ENCODE peak calls at places on chromosomes 2 and 18, in seven cellular contexts. One of them, this sample, is unnamed. For H3K9me3, H3K36me3 and H3K4me1, the result is how much of the 10 kb centered on the place peaks cover.

GRCh38 chr2:109032229-109032800 is 43.3 kb upstream of the EDAR start:
- DNase-seq in pancreas: no peak
- DNase-seq in endothelial cell of umbilical vein: no peak
- DNase-seq in CD4-positive, alpha-beta memory T cell: no peak
- DNase-seq in tibial artery: no peak
- DNase-seq in SJSA1: no peak
- DNase-seq in mammary epithelial cell: no peak
- DNase-seq in this sample: no peak

GRCh38 chr2:28750316-28751101 is 1.1 kb upstream of the PPP1CB start:
- DNase-seq in pancreas: no peak
- DNase-seq in endothelial cell of umbilical vein: peak
- DNase-seq in CD4-positive, alpha-beta memory T cell: peak
- DNase-seq in tibial artery: no peak
- DNase-seq in SJSA1: no peak
- DNase-seq in mammary epithelial cell: peak
- DNase-seq in this sample: no peak

GRCh38 chr2:58571181-58571852 is 330.2 kb upstream of the FANCL start:
- DNase-seq in pancreas: no peak
- DNase-seq in endothelial cell of umbilical vein: peak
- DNase-seq in CD4-positive, alpha-beta memory T cell: no peak
- DNase-seq in tibial artery: no peak
- DNase-seq in SJSA1: peak
- DNase-seq in mammary epithelial cell: peak
- DNase-seq in this sample: no peak

GRCh38 chr18:36419913-36420531 is 122.5 kb downstream of the FHOD3 start:
- DNase-seq in pancreas: no peak
- DNase-seq in endothelial cell of umbilical vein: no peak
- DNase-seq in CD4-positive, alpha-beta memory T cell: no peak
- DNase-seq in tibial artery: no peak
- DNase-seq in SJSA1: no peak
- DNase-seq in mammary epithelial cell: peak
- DNase-seq in this sample: no peak

GRCh38 chr2:242034996-242035814 is 165.7 kb downstream of the RTP5 start:
- DNase-seq in pancreas: no peak
- DNase-seq in endothelial cell of umbilical vein: no peak
- DNase-seq in CD4-positive, alpha-beta memory T cell: no peak
- DNase-seq in tibial artery: no peak
- DNase-seq in SJSA1: no peak
- DNase-seq in mammary epithelial cell: no peak
- DNase-seq in this sample: no peak

GRCh38 chr2:51795248-51795888 is 763.4 kb upstream of the NRXN1 start:
- DNase-seq in pancreas: no peak
- DNase-seq in endothelial cell of umbilical vein: peak
- DNase-seq in CD4-positive, alpha-beta memory T cell: no peak
- DNase-seq in tibial artery: no peak
- DNase-seq in SJSA1: no peak
- DNase-seq in mammary epithelial cell: no peak
- DNase-seq in this sample: no peak

GRCh38 chr2:188746727-188747126 is 227.4 kb upstream of the COL3A1 start:
- DNase-seq in pancreas: no peak
- DNase-seq in endothelial cell of umbilical vein: peak
- DNase-seq in CD4-positive, alpha-beta memory T cell: no peak
- DNase-seq in tibial artery: no peak
- DNase-seq in SJSA1: no peak
- DNase-seq in mammary epithelial cell: peak
- DNase-seq in this sample: no peak

GRCh38 chr18:48293954-48294893 is 115.0 kb downstream of the ZBTB7C start:
- DNase-seq in pancreas: no peak
- DNase-seq in endothelial cell of umbilical vein: no peak
- DNase-seq in CD4-positive, alpha-beta memory T cell: no peak
- DNase-seq in tibial artery: no peak
- DNase-seq in SJSA1: peak
- DNase-seq in mammary epithelial cell: peak
- DNase-seq in this sample: no peak

GRCh38 chr18:76875390-76876330 is 53.3 kb downstream of the ZNF236 start:
- DNase-seq in pancreas: no peak
- DNase-seq in endothelial cell of umbilical vein: peak
- DNase-seq in CD4-positive, alpha-beta memory T cell: peak
- DNase-seq in tibial artery: no peak
- DNase-seq in SJSA1: no peak
- DNase-seq in mammary epithelial cell: peak
- DNase-seq in this sample: no peak

GRCh38 chr2:120767486-120768005 is 31.9 kb downstream of the GLI2 start:
- DNase-seq in pancreas: no peak
- DNase-seq in endothelial cell of umbilical vein: no peak
- DNase-seq in CD4-positive, alpha-beta memory T cell: no peak
- DNase-seq in tibial artery: peak
- DNase-seq in SJSA1: no peak
- DNase-seq in mammary epithelial cell: no peak
- DNase-seq in this sample: no peak

GRCh38 chr2:44342854-44343253 is 18.4 kb downstream of the PREPL start:
- DNase-seq in pancreas: no peak
- DNase-seq in endothelial cell of umbilical vein: peak
- DNase-seq in CD4-positive, alpha-beta memory T cell: peak
- DNase-seq in tibial artery: no peak
- DNase-seq in SJSA1: no peak
- DNase-seq in mammary epithelial cell: no peak
- DNase-seq in this sample: no peak

GRCh38 chr18:70693196-70693595 is 404.4 kb downstream of the SOCS6 start:
- DNase-seq in pancreas: no peak
- DNase-seq in endothelial cell of umbilical vein: no peak
- DNase-seq in CD4-positive, alpha-beta memory T cell: no peak
- DNase-seq in tibial artery: no peak
- DNase-seq in SJSA1: no peak
- DNase-seq in mammary epithelial cell: no peak
- DNase-seq in this sample: no peak

GRCh38 chr2:83462881-83463280 is 996.2 kb downstream of the SUCLG1 start:
- DNase-seq in pancreas: no peak
- DNase-seq in endothelial cell of umbilical vein: no peak
- DNase-seq in CD4-positive, alpha-beta memory T cell: no peak
- DNase-seq in tibial artery: no peak
- DNase-seq in SJSA1: no peak
- DNase-seq in mammary epithelial cell: no peak
- DNase-seq in this sample: no peak

GRCh38 chr2:135029481-135030134 is 17.6 kb downstream of the MAP3K19 start:
- DNase-seq in pancreas: no peak
- DNase-seq in endothelial cell of umbilical vein: no peak
- DNase-seq in CD4-positive, alpha-beta memory T cell: no peak
- DNase-seq in tibial artery: no peak
- DNase-seq in SJSA1: no peak
- DNase-seq in mammary epithelial cell: no peak
- DNase-seq in this sample: no peak

GRCh38 chr2:121721926-121722325 is 14.7 kb downstream of the NIFK start:
- DNase-seq in pancreas: no peak
- DNase-seq in endothelial cell of umbilical vein: no peak
- DNase-seq in CD4-positive, alpha-beta memory T cell: no peak
- DNase-seq in tibial artery: no peak
- DNase-seq in SJSA1: no peak
- DNase-seq in mammary epithelial cell: peak
- DNase-seq in this sample: no peak

GRCh38 chr2:25558262-25558661 is 115.1 kb downstream of the DTNB start:
- DNase-seq in pancreas: no peak
- DNase-seq in endothelial cell of umbilical vein: peak
- DNase-seq in CD4-positive, alpha-beta memory T cell: peak
- DNase-seq in tibial artery: no peak
- DNase-seq in SJSA1: no peak
- DNase-seq in mammary epithelial cell: peak
- DNase-seq in this sample: no peak

GRCh38 chr2:183348492-183348891 is 224.2 kb downstream of the NUP35 start:
- DNase-seq in pancreas: no peak
- DNase-seq in endothelial cell of umbilical vein: no peak
- DNase-seq in CD4-positive, alpha-beta memory T cell: no peak
- DNase-seq in tibial artery: no peak
- DNase-seq in SJSA1: no peak
- DNase-seq in mammary epithelial cell: no peak
- DNase-seq in this sample: no peak

GRCh38 chr2:240566203-240567136 is 1.8 kb upstream of the RNPEPL1 start:
- DNase-seq in pancreas: peak
- DNase-seq in endothelial cell of umbilical vein: peak
- DNase-seq in CD4-positive, alpha-beta memory T cell: peak
- DNase-seq in tibial artery: peak
- DNase-seq in SJSA1: peak
- DNase-seq in mammary epithelial cell: peak
- DNase-seq in this sample: peak

GRCh38 chr18:36078751-36079529 is 11.6 kb upstream of the RPRD1A start:
- DNase-seq in pancreas: no peak
- DNase-seq in endothelial cell of umbilical vein: no peak
- DNase-seq in CD4-positive, alpha-beta memory T cell: no peak
- DNase-seq in tibial artery: no peak
- DNase-seq in SJSA1: no peak
- DNase-seq in mammary epithelial cell: peak
- DNase-seq in this sample: no peak

DNA sequence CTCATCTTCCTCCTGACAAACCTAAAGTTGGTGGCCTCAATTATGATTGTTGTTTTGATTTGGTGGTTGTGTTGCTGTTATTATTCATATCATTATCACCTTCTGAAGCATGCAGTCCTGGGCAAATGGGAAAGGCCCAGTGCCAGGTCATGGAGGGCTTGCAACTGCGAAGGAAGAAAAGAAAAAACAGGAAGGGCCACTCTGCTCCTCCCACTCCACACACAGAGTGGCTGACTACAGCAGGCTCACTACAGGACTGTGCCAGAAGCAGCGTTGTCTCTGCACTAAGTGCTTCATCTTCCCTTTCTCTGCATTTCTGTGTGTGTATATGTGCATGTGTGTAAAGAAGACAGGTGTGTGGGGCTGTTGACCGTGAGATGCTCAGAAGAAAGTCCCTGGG is 231.9 kb downstream of the ANKRD30B start:
- DNase-seq in pancreas: no peak
- DNase-seq in endothelial cell of umbilical vein: peak
- DNase-seq in CD4-positive, alpha-beta memory T cell: no peak
- DNase-seq in tibial artery: no peak
- DNase-seq in SJSA1: no peak
- DNase-seq in mammary epithelial cell: no peak
- DNase-seq in this sample: no peak
- H3K9me3 ChIP-seq in pancreas: under half
- H3K9me3 ChIP-seq in endothelial cell of umbilical vein: under half
- H3K9me3 ChIP-seq in CD4-positive, alpha-beta memory T cell: under half
- H3K9me3 ChIP-seq in tibial artery: under half
- H3K9me3 ChIP-seq in SJSA1: under half
- H3K9me3 ChIP-seq in mammary epithelial cell: under half
- H3K9me3 ChIP-seq in this sample: under half

GRCh38 chr2:229780856-229781773 is 66.8 kb upstream of the DNER start:
- DNase-seq in pancreas: no peak
- DNase-seq in endothelial cell of umbilical vein: peak
- DNase-seq in CD4-positive, alpha-beta memory T cell: peak
- DNase-seq in tibial artery: no peak
- DNase-seq in SJSA1: no peak
- DNase-seq in mammary epithelial cell: peak
- DNase-seq in this sample: no peak

GRCh38 chr2:229783108-229783721 is 68.9 kb upstream of the DNER start:
- DNase-seq in pancreas: no peak
- DNase-seq in endothelial cell of umbilical vein: no peak
- DNase-seq in CD4-positive, alpha-beta memory T cell: no peak
- DNase-seq in tibial artery: no peak
- DNase-seq in SJSA1: no peak
- DNase-seq in mammary epithelial cell: no peak
- DNase-seq in this sample: no peak

GRCh38 chr2:229779650-229780049 is 65.3 kb upstream of the DNER start:
- DNase-seq in pancreas: no peak
- DNase-seq in endothelial cell of umbilical vein: no peak
- DNase-seq in CD4-positive, alpha-beta memory T cell: no peak
- DNase-seq in tibial artery: no peak
- DNase-seq in SJSA1: no peak
- DNase-seq in mammary epithelial cell: peak
- DNase-seq in this sample: no peak

DNA sequence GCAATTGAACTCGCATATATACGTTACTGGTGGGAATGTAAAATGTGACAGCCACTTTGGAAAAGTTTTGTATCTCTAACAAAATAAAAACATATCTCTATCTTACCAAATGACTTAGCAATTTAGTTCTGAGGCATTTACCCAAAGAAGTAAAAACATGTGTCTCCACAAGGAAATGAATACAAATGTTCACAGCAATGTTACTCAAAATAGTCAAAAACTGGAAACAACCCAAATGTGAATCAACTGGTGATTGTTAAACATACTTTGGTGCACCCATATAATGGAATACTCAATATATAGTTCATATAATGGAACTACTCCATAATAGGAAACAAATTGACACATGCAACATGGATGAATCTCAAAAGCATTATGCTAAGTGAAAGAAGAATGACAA is 70.4 kb upstream of the DNER start:
- DNase-seq in pancreas: no peak
- DNase-seq in endothelial cell of umbilical vein: no peak
- DNase-seq in CD4-positive, alpha-beta memory T cell: no peak
- DNase-seq in tibial artery: no peak
- DNase-seq in SJSA1: no peak
- DNase-seq in mammary epithelial cell: no peak
- DNase-seq in this sample: no peak
- H3K36me3 ChIP-seq in pancreas: under half
- H3K36me3 ChIP-seq in endothelial cell of umbilical vein: under half
- H3K36me3 ChIP-seq in CD4-positive, alpha-beta memory T cell: under half
- H3K36me3 ChIP-seq in tibial artery: under half
- H3K36me3 ChIP-seq in SJSA1: half or more
- H3K36me3 ChIP-seq in mammary epithelial cell: under half
- H3K36me3 ChIP-seq in this sample: under half

GRCh38 chr2:37627715-37628114 is 43.7 kb downstream of the CDC42EP3 start:
- DNase-seq in pancreas: no peak
- DNase-seq in endothelial cell of umbilical vein: no peak
- DNase-seq in CD4-positive, alpha-beta memory T cell: no peak
- DNase-seq in tibial artery: no peak
- DNase-seq in SJSA1: no peak
- DNase-seq in mammary epithelial cell: peak
- DNase-seq in this sample: no peak
- H3K4me1 ChIP-seq in pancreas: under half
- H3K4me1 ChIP-seq in endothelial cell of umbilical vein: under half
- H3K4me1 ChIP-seq in CD4-positive, alpha-beta memory T cell: half or more
- H3K4me1 ChIP-seq in tibial artery: under half
- H3K4me1 ChIP-seq in SJSA1: under half
- H3K4me1 ChIP-seq in mammary epithelial cell: under half
- H3K4me1 ChIP-seq in this sample: under half

GRCh38 chr2:116442418-116442817 is 1372.1 kb upstream of the DDX18 start:
- DNase-seq in pancreas: no peak
- DNase-seq in endothelial cell of umbilical vein: no peak
- DNase-seq in CD4-positive, alpha-beta memory T cell: no peak
- DNase-seq in tibial artery: no peak
- DNase-seq in SJSA1: no peak
- DNase-seq in mammary epithelial cell: no peak
- DNase-seq in this sample: no peak

GRCh38 chr2:116440104-116440653 is 1374.3 kb upstream of the DDX18 start:
- DNase-seq in pancreas: no peak
- DNase-seq in endothelial cell of umbilical vein: no peak
- DNase-seq in CD4-positive, alpha-beta memory T cell: no peak
- DNase-seq in tibial artery: no peak
- DNase-seq in SJSA1: no peak
- DNase-seq in mammary epithelial cell: no peak
- DNase-seq in this sample: no peak

DNA sequence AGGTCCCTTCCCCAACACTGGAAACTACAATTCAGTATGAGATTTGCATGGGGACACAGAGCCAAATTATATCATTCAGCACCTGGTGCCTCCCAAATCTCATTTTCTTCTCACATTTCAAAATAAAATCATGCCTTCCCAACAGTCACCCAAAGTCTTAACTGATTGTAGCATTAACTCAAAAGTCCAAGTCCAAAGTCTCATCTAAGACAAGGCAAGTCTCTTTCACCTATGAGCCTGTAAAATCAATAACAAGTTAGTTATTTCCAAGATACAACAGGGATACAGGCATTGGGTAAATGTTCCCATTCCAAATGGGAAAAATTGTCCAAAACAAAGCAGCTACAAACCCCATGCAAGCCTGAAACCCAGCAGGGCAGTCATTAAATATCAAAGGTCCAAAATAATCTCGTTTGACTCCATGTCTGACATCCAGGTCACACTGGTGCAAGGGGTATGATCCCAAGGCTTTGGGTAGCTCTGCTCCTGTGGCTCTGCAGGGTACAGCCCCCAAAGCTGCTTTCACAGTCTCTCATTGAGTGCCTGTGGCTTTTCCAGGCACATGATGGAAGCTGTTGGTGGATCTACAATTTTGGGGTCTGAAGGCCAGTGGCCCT is 1370.1 kb upstream of the DDX18 start:
- DNase-seq in pancreas: no peak
- DNase-seq in endothelial cell of umbilical vein: no peak
- DNase-seq in CD4-positive, alpha-beta memory T cell: no peak
- DNase-seq in tibial artery: no peak
- DNase-seq in SJSA1: no peak
- DNase-seq in mammary epithelial cell: no peak
- DNase-seq in this sample: no peak
- H3K9me3 ChIP-seq in pancreas: under half
- H3K9me3 ChIP-seq in endothelial cell of umbilical vein: under half
- H3K9me3 ChIP-seq in CD4-positive, alpha-beta memory T cell: under half
- H3K9me3 ChIP-seq in tibial artery: under half
- H3K9me3 ChIP-seq in SJSA1: under half
- H3K9me3 ChIP-seq in mammary epithelial cell: under half
- H3K9me3 ChIP-seq in this sample: under half